ENCODE peak calls at places on chromosomes 16 and 17, in eight cellular contexts. One of them, this sample, is unnamed. For H3K27me3, the result is how much of the 10 kb centered on the place peaks cover.

GRCh38 chr16:58634265-58634802 is 4.7 kb upstream of the CNOT1 start:
- DNase-seq in GM23338: no peak
- DNase-seq in spleen: no peak
- DNase-seq in SK-N-SH: no peak
- DNase-seq in ovary: no peak
- DNase-seq in IMR-90: no peak
- DNase-seq in pancreas: no peak
- DNase-seq in right cardiac atrium: no peak
- DNase-seq in this sample: no peak

GRCh38 chr17:78113804-78114785 is 14.5 kb downstream of the TMC6 start:
- DNase-seq in ovary: no peak
- DNase-seq in IMR-90: no peak
- DNase-seq in GM23338: no peak
- DNase-seq in right cardiac atrium: no peak
- DNase-seq in pancreas: no peak
- DNase-seq in spleen: peak
- DNase-seq in SK-N-SH: no peak
- DNase-seq in this sample: no peak

GRCh38 chr16:48234630-48235029 is 9.5 kb upstream of the LONP2 start:
- DNase-seq in ovary: no peak
- DNase-seq in GM23338: no peak
- DNase-seq in spleen: no peak
- DNase-seq in IMR-90: no peak
- DNase-seq in SK-N-SH: no peak
- DNase-seq in pancreas: no peak
- DNase-seq in right cardiac atrium: no peak
- DNase-seq in this sample: no peak

GRCh38 chr16:75559564-75560372 is 3.7 kb upstream of the TMEM231 start:
- DNase-seq in pancreas: no peak
- DNase-seq in GM23338: peak
- DNase-seq in right cardiac atrium: peak
- DNase-seq in spleen: no peak
- DNase-seq in ovary: no peak
- DNase-seq in IMR-90: peak
- DNase-seq in SK-N-SH: no peak
- DNase-seq in this sample: no peak

GRCh38 chr16:24936151-24936550 is 79.0 kb downstream of the ARHGAP17 start:
- DNase-seq in spleen: no peak
- DNase-seq in right cardiac atrium: no peak
- DNase-seq in ovary: no peak
- DNase-seq in SK-N-SH: no peak
- DNase-seq in GM23338: no peak
- DNase-seq in pancreas: no peak
- DNase-seq in IMR-90: peak
- DNase-seq in this sample: no peak

GRCh38 chr17:32862940-32863339 is 14.0 kb downstream of the MYO1D start:
- DNase-seq in GM23338: no peak
- DNase-seq in spleen: no peak
- DNase-seq in pancreas: no peak
- DNase-seq in right cardiac atrium: no peak
- DNase-seq in ovary: no peak
- DNase-seq in SK-N-SH: no peak
- DNase-seq in IMR-90: no peak
- DNase-seq in this sample: no peak

GRCh38 chr16:76176153-76176552 is 101.0 kb upstream of the CNTNAP4 start:
- DNase-seq in GM23338: no peak
- DNase-seq in pancreas: no peak
- DNase-seq in spleen: no peak
- DNase-seq in ovary: no peak
- DNase-seq in right cardiac atrium: no peak
- DNase-seq in IMR-90: no peak
- DNase-seq in SK-N-SH: no peak
- DNase-seq in this sample: no peak

GRCh38 chr17:45784583-45785372 is 658 bp downstream of the CRHR1 start:
- DNase-seq in spleen: peak
- DNase-seq in IMR-90: no peak
- DNase-seq in right cardiac atrium: no peak
- DNase-seq in ovary: peak
- DNase-seq in pancreas: peak
- DNase-seq in SK-N-SH: peak
- DNase-seq in GM23338: peak
- DNase-seq in this sample: no peak

GRCh38 chr17:57918017-57918895 is 37.0 kb downstream of the CUEDC1 start:
- DNase-seq in IMR-90: peak
- DNase-seq in pancreas: peak
- DNase-seq in spleen: no peak
- DNase-seq in GM23338: no peak
- DNase-seq in SK-N-SH: no peak
- DNase-seq in right cardiac atrium: no peak
- DNase-seq in ovary: no peak
- DNase-seq in this sample: no peak

GRCh38 chr17:4706121-4706520 is 2.2 kb upstream of the PELP1 start:
- DNase-seq in ovary: no peak
- DNase-seq in GM23338: peak
- DNase-seq in right cardiac atrium: no peak
- DNase-seq in SK-N-SH: no peak
- DNase-seq in pancreas: no peak
- DNase-seq in spleen: no peak
- DNase-seq in IMR-90: peak
- DNase-seq in this sample: no peak

GRCh38 chr17:1201132-1201702 is 21.4 kb upstream of the ABR start:
- DNase-seq in GM23338: no peak
- DNase-seq in ovary: no peak
- DNase-seq in IMR-90: no peak
- DNase-seq in pancreas: no peak
- DNase-seq in SK-N-SH: no peak
- DNase-seq in right cardiac atrium: no peak
- DNase-seq in spleen: peak
- DNase-seq in this sample: no peak

GRCh38 chr17:77781536-77781935 is 177.0 kb upstream of the TNRC6C start:
- DNase-seq in pancreas: no peak
- DNase-seq in SK-N-SH: no peak
- DNase-seq in ovary: no peak
- DNase-seq in spleen: no peak
- DNase-seq in IMR-90: no peak
- DNase-seq in GM23338: peak
- DNase-seq in right cardiac atrium: no peak
- DNase-seq in this sample: no peak

GRCh38 chr17:68195667-68196393 is 52.0 kb upstream of the AMZ2 start:
- DNase-seq in pancreas: peak
- DNase-seq in IMR-90: no peak
- DNase-seq in spleen: peak
- DNase-seq in ovary: peak
- DNase-seq in SK-N-SH: peak
- DNase-seq in right cardiac atrium: no peak
- DNase-seq in GM23338: peak
- DNase-seq in this sample: no peak

GRCh38 chr17:31581022-31581483 is 189.6 kb downstream of the RAB11FIP4 start:
- DNase-seq in spleen: peak
- DNase-seq in right cardiac atrium: peak
- DNase-seq in SK-N-SH: peak
- DNase-seq in GM23338: no peak
- DNase-seq in pancreas: peak
- DNase-seq in IMR-90: peak
- DNase-seq in ovary: peak
- DNase-seq in this sample: no peak

GRCh38 chr16:68179196-68179795 is 56.6 kb downstream of the ESRP2 start:
- DNase-seq in spleen: no peak
- DNase-seq in pancreas: no peak
- DNase-seq in right cardiac atrium: no peak
- DNase-seq in SK-N-SH: no peak
- DNase-seq in ovary: no peak
- DNase-seq in IMR-90: peak
- DNase-seq in GM23338: no peak
- DNase-seq in this sample: no peak

GRCh38 chr17:46158323-46159296 is 34.6 kb downstream of the KANSL1 start:
- DNase-seq in ovary: no peak
- DNase-seq in right cardiac atrium: no peak
- DNase-seq in pancreas: no peak
- DNase-seq in IMR-90: no peak
- DNase-seq in GM23338: no peak
- DNase-seq in spleen: no peak
- DNase-seq in SK-N-SH: no peak
- DNase-seq in this sample: no peak

GRCh38 chr16:80680046-80680445 is 124.4 kb downstream of the CDYL2 start:
- DNase-seq in GM23338: no peak
- DNase-seq in spleen: no peak
- DNase-seq in right cardiac atrium: no peak
- DNase-seq in SK-N-SH: no peak
- DNase-seq in ovary: no peak
- DNase-seq in IMR-90: no peak
- DNase-seq in pancreas: no peak
- DNase-seq in this sample: no peak

GRCh38 chr17:79842656-79843474 is 3.6 kb upstream of the CBX4 start:
- DNase-seq in SK-N-SH: peak
- DNase-seq in right cardiac atrium: no peak
- DNase-seq in GM23338: peak
- DNase-seq in IMR-90: no peak
- DNase-seq in pancreas: no peak
- DNase-seq in ovary: peak
- DNase-seq in spleen: no peak
- DNase-seq in this sample: no peak

GRCh38 chr17:14227052-14227451 is 9.6 kb downstream of the CDRT15 start:
- DNase-seq in right cardiac atrium: no peak
- DNase-seq in pancreas: no peak
- DNase-seq in SK-N-SH: no peak
- DNase-seq in IMR-90: no peak
- DNase-seq in ovary: no peak
- DNase-seq in GM23338: no peak
- DNase-seq in spleen: no peak
- DNase-seq in this sample: no peak

GRCh38 chr16:24471616-24472015 is 67.8 kb upstream of the RBBP6 start:
- DNase-seq in SK-N-SH: no peak
- DNase-seq in GM23338: no peak
- DNase-seq in ovary: no peak
- DNase-seq in spleen: no peak
- DNase-seq in right cardiac atrium: no peak
- DNase-seq in IMR-90: no peak
- DNase-seq in pancreas: no peak
- DNase-seq in this sample: no peak

GRCh38 chr16:8851761-8852403 is 16.9 kb downstream of the CARHSP1 start:
- DNase-seq in GM23338: no peak
- DNase-seq in IMR-90: no peak
- DNase-seq in pancreas: peak
- DNase-seq in ovary: no peak
- DNase-seq in right cardiac atrium: no peak
- DNase-seq in SK-N-SH: peak
- DNase-seq in spleen: peak
- DNase-seq in this sample: no peak

GRCh38 chr17:62906881-62907280 is 59.2 kb upstream of the TANC2 start:
- DNase-seq in IMR-90: no peak
- DNase-seq in spleen: no peak
- DNase-seq in GM23338: no peak
- DNase-seq in ovary: no peak
- DNase-seq in right cardiac atrium: no peak
- DNase-seq in pancreas: no peak
- DNase-seq in SK-N-SH: no peak
- DNase-seq in this sample: no peak
- H3K27me3 ChIP-seq in IMR-90: under half
- H3K27me3 ChIP-seq in spleen: under half
- H3K27me3 ChIP-seq in GM23338: under half
- H3K27me3 ChIP-seq in ovary: under half
- H3K27me3 ChIP-seq in right cardiac atrium: under half
- H3K27me3 ChIP-seq in pancreas: under half
- H3K27me3 ChIP-seq in SK-N-SH: under half
- H3K27me3 ChIP-seq in this sample: under half

GRCh38 chr17:50913120-50913519 is 47.0 kb upstream of the TOB1 start:
- DNase-seq in pancreas: no peak
- DNase-seq in IMR-90: no peak
- DNase-seq in ovary: no peak
- DNase-seq in GM23338: no peak
- DNase-seq in spleen: no peak
- DNase-seq in SK-N-SH: no peak
- DNase-seq in right cardiac atrium: no peak
- DNase-seq in this sample: no peak
- H3K27ac ChIP-seq in pancreas: no peak
- H3K27ac ChIP-seq in IMR-90: no peak
- H3K27ac ChIP-seq in ovary: no peak
- H3K27ac ChIP-seq in GM23338: no peak
- H3K27ac ChIP-seq in spleen: no peak
- H3K27ac ChIP-seq in SK-N-SH: no peak
- H3K27ac ChIP-seq in right cardiac atrium: no peak
- H3K27ac ChIP-seq in this sample: no peak

GRCh38 chr17:17693955-17694228 is 12.6 kb downstream of the RAI1 start:
- DNase-seq in ovary: no peak
- DNase-seq in IMR-90: no peak
- DNase-seq in GM23338: no peak
- DNase-seq in pancreas: no peak
- DNase-seq in right cardiac atrium: no peak
- DNase-seq in spleen: no peak
- DNase-seq in SK-N-SH: no peak
- DNase-seq in this sample: no peak
- H3K27me3 ChIP-seq in ovary: under half
- H3K27me3 ChIP-seq in IMR-90: under half
- H3K27me3 ChIP-seq in GM23338: half or more
- H3K27me3 ChIP-seq in pancreas: under half
- H3K27me3 ChIP-seq in right cardiac atrium: under half
- H3K27me3 ChIP-seq in spleen: under half
- H3K27me3 ChIP-seq in SK-N-SH: under half
- H3K27me3 ChIP-seq in this sample: under half

GRCh38 chr17:17819111-17819510 is 17.7 kb downstream of the SREBF1 start:
- DNase-seq in GM23338: no peak
- DNase-seq in spleen: no peak
- DNase-seq in right cardiac atrium: no peak
- DNase-seq in ovary: no peak
- DNase-seq in SK-N-SH: no peak
- DNase-seq in pancreas: peak
- DNase-seq in IMR-90: no peak
- DNase-seq in this sample: no peak

GRCh38 chr17:17816240-17816814 is 20.5 kb downstream of the SREBF1 start:
- DNase-seq in ovary: no peak
- DNase-seq in spleen: no peak
- DNase-seq in IMR-90: no peak
- DNase-seq in SK-N-SH: no peak
- DNase-seq in pancreas: peak
- DNase-seq in GM23338: no peak
- DNase-seq in right cardiac atrium: no peak
- DNase-seq in this sample: no peak

GRCh38 chr17:17816831-17817551 is 19.8 kb downstream of the SREBF1 start:
- DNase-seq in pancreas: peak
- DNase-seq in GM23338: no peak
- DNase-seq in IMR-90: no peak
- DNase-seq in SK-N-SH: no peak
- DNase-seq in right cardiac atrium: no peak
- DNase-seq in spleen: no peak
- DNase-seq in ovary: no peak
- DNase-seq in this sample: no peak

GRCh38 chr17:17818088-17818526 is 18.7 kb downstream of the SREBF1 start:
- DNase-seq in IMR-90: peak
- DNase-seq in GM23338: peak
- DNase-seq in pancreas: peak
- DNase-seq in SK-N-SH: peak
- DNase-seq in right cardiac atrium: no peak
- DNase-seq in ovary: no peak
- DNase-seq in spleen: no peak
- DNase-seq in this sample: no peak

DNA sequence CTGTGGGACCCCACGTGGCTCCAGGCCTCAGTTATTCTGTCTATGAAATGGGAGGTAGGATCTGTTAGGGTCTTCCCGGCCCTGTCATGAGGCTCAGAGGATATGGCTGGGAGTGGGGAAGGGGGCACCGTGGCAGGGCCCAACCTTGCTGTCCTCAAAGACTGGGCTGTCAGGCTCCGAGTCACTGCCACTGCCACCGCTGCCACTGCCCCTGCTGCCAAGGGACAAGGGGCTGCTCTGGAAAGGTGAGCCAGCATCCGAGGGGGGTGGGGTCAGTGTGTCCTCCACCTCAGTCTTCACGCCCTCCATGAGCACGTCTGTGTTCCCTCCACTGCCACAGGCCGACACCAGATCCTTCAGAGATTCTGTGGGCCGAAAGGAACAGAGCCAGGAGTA is 19.2 kb downstream of the SREBF1 start:
- DNase-seq in SK-N-SH: no peak
- DNase-seq in spleen: no peak
- DNase-seq in ovary: no peak
- DNase-seq in pancreas: peak
- DNase-seq in IMR-90: no peak
- DNase-seq in GM23338: no peak
- DNase-seq in right cardiac atrium: no peak
- DNase-seq in this sample: no peak
- H3K27ac ChIP-seq in SK-N-SH: peak
- H3K27ac ChIP-seq in spleen: no peak
- H3K27ac ChIP-seq in ovary: no peak
- H3K27ac ChIP-seq in pancreas: no peak
- H3K27ac ChIP-seq in IMR-90: no peak
- H3K27ac ChIP-seq in GM23338: no peak
- H3K27ac ChIP-seq in right cardiac atrium: no peak
- H3K27ac ChIP-seq in this sample: no peak

This sample was measured in AG04450.